ENCODE peak calls at places on chromosomes 13 and 19, in six cellular contexts. B is GM23248, O is HCT116, T is SK-N-SH, S is GM23338, G is neural progenitor cell. F is an unnamed sample.

GRCh38 chr19:16834747-16835146 is 5.5 kb downstream of the SIN3B start:
- DNase-seq in B (peak; percentile 41), O (no peak), T (no peak), S (no peak), G (no peak), F (no peak)

GRCh38 chr19:29384676-29385075 is 141.1 kb upstream of the VSTM2B start:
- DNase-seq in B (no peak), O (no peak), T (no peak), S (peak; percentile 41), G (no peak), F (no peak)

GRCh38 chr19:2578391-2578826 is 102.5 kb downstream of the GADD45B start:
- DNase-seq in B (peak; percentile 76), O (no peak), T (no peak), S (peak; percentile 69), G (peak; percentile 43), F (no peak)

GRCh38 chr13:78586706-78587105 is 16.6 kb downstream of the POU4F1 start:
- DNase-seq in B (no peak), O (no peak), T (no peak), S (peak; percentile 96), G (peak; percentile 91), F (no peak)

GRCh38 chr13:84994582-84994981 is 804.6 kb downstream of the SLITRK6 start:
- DNase-seq in B (no peak), O (no peak), T (peak; percentile 34), S (no peak), G (no peak), F (no peak)

GRCh38 chr19:41799444-41800000 is 3.1 kb downstream of the CEACAM3 start:
- DNase-seq in B (no peak), O (no peak), T (no peak), S (no peak), G (no peak), F (no peak)

GRCh38 chr19:8835877-8836276 is 3.7 kb downstream of the MBD3L1 start:
- DNase-seq in B (no peak), O (no peak), T (no peak), S (no peak), G (no peak), F (no peak)

GRCh38 chr13:50366488-50367174 is 351.4 kb downstream of the KCNRG start:
- DNase-seq in B (no peak), O (no peak), T (peak; percentile 32), S (no peak), G (no peak), F (no peak)

GRCh38 chr19:6588508-6589345 is 2.2 kb downstream of the CD70 start:
- DNase-seq in B (peak; percentile 19), O (no peak), T (no peak), S (peak; percentile 28), G (peak; percentile 24), F (peak; percentile 81)

GRCh38 chr13:62879071-62879470 is 1463.4 kb upstream of the PCDH20 start:
- DNase-seq in B (peak; percentile 44), O (no peak), T (no peak), S (no peak), G (no peak), F (no peak)

GRCh38 chr13:105972811-105973590 is 562.5 kb downstream of the EFNB2 start:
- DNase-seq in B (no peak), O (no peak), T (no peak), S (no peak), G (no peak), F (no peak)

GRCh38 chr19:48718711-48719231 is 754 bp downstream of the MAMSTR start:
- DNase-seq in B (no peak), O (no peak), T (no peak), S (peak; percentile 56), G (no peak), F (no peak)

GRCh38 chr13:78680611-78681010 is 21.7 kb upstream of the OBI1 start:
- DNase-seq in B (no peak), O (no peak), T (no peak), S (no peak), G (no peak), F (no peak)

GRCh38 chr19:41551212-41551610 is 24.8 kb upstream of the CEACAM21 start:
- DNase-seq in B (no peak), O (no peak), T (no peak), S (no peak), G (no peak), F (no peak)

GRCh38 chr13:27289016-27289665 is 18.5 kb downstream of the RASL11A start:
- DNase-seq in B (no peak), O (no peak), T (no peak), S (no peak), G (no peak), F (no peak)

GRCh38 chr13:28819046-28819747 is 942 bp upstream of the MTUS2 start:
- DNase-seq in B (peak; percentile 56), O (no peak), T (no peak), S (peak; percentile 73), G (peak; percentile 68), F (no peak)

GRCh38 chr13:74464656-74465055 is 330.5 kb upstream of the KLF12 start:
- DNase-seq in B (no peak), O (no peak), T (no peak), S (no peak), G (no peak), F (no peak)

GRCh38 chr13:23743269-23743668 is 145.9 kb downstream of the MIPEP start:
- DNase-seq in B (no peak), O (no peak), T (no peak), S (no peak), G (no peak), F (no peak)

GRCh38 chr13:45194081-45194939 is 6.5 kb downstream of the KCTD4 start:
- DNase-seq in B (peak; percentile 80), O (no peak), T (no peak), S (peak; percentile 61), G (peak; percentile 49), F (no peak)

GRCh38 chr19:55178781-55179569 is 1.1 kb downstream of the SYT5 start:
- DNase-seq in B (peak; percentile 92), O (peak; percentile 69), T (peak; percentile 97), S (peak; percentile 96), G (peak; percentile 97), F (peak; percentile 90)

GRCh38 chr19:58001895-58002369 is 688 bp downstream of the ZNF606 start:
- DNase-seq in B (no peak), O (no peak), T (peak; percentile 33), S (no peak), G (no peak), F (no peak)

GRCh38 chr19:8486661-8487136 is 15.7 kb downstream of the PRAM1 start:
- DNase-seq in B (no peak), O (no peak), T (no peak), S (no peak), G (peak; percentile 53), F (no peak)

GRCh38 chr13:28128926-28129325 is 9.4 kb upstream of the PAN3 start:
- DNase-seq in B (no peak), O (no peak), T (no peak), S (no peak), G (no peak), F (no peak)

GRCh38 chr13:113964251-113964995 is 9.5 kb downstream of the C13orf46 start:
- DNase-seq in B (no peak), O (no peak), T (no peak), S (no peak), G (no peak), F (no peak)
- TF ChIP-seq EZH2phosphoT487 in B (no peak), O (no peak), T (no peak), S (no peak), G (no peak), F (no peak)

GRCh38 chr19:12721656-12722565 is 1.8 kb downstream of the TNPO2 start:
- DNase-seq in B (peak; percentile 83), O (no peak), T (peak; percentile 89), S (peak; percentile 93), G (peak; percentile 94), F (peak; percentile 64)
- TF ChIP-seq EZH2phosphoT487 in B (no peak), O (no peak), T (no peak), S (no peak), G (no peak), F (no peak)

DNA sequence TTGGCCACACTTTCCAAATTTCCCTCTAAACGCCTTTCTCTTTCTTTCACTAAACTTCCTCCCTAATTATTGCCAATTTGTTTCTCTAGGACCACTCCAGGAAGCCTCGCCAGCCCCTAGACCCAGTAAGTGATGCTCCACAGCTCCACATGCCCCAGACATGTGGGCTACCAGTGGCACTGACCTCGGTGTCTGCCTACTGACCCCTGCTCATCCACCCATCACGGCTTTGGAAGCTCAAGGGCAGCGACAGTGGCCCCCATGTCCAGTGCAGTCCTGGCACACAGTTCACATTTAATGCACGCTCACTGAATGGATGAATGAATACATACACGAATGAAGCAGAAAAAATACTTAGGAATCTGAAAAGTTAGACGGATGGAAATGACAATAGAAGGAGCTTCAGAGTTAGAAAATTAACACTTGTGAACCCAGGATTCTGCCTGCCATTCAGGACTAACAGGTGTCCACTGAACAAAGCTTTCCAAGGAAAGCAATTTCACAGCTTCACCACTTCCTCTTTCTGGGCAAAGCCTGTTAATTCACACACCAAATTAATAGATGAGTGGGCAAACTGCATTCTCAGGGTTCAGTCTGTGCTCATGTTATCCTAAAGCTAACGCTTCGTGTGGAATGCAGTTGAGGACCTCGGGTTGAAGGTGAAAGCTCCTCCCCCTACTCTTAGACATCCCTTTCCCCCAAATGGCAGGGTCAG is 50.9 kb downstream of the CCDC70 start:
- DNase-seq in B (no peak), O (no peak), T (no peak), S (no peak), G (no peak), F (peak; percentile 24)
- TF ChIP-seq EZH2phosphoT487 in B (no peak), O (no peak), T (no peak), S (no peak), G (no peak), F (no peak)

DNA sequence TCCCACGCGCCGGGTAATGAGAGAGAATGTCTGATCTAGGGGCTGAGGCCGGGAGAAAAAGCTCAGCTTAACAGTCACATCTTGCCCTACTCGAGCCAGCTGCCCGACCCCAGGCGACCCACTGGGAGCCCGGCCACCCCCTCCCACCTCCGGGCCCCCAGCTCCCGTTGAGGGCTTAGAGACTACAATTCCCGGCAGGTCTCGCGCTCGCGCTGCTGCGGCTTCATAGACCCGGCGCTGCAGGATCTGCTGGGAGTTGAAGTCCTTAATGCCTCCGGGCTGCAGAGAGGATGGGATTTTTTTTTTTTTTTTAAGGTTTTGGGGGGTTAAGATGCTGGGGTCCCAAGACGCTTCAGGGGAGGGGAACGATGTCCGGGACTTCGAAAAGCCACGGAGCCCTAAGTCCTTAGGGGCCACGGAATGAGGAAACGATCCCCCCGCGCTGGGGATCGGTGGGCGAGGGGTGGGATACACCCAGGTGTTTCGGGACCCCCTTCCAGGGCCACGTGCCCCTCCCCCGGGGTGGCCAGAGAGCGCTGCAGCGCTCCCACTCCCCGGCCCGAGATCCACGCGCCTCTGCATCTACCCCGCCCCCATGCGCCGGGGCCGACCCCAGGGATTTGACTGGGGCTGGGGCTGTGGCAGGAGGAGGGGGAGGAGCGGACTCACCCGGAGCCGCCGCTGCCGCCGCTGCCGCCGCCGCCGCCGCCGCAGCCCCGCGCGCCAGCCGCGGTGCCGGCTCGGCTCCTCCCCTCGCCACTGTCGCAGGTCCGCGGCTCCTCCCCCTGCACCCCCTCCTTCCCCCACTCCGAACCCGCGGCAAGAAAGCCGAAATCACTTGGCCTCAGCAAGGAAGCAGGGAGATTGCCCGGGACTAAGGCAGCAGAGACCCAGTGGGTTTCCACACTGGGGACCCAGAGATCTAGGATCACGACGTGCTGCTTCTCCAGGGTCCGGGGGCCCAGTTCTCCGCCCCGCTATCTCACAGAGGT is at the start of gene SYT3:
- DNase-seq in B (peak; percentile 72), O (no peak), T (peak; percentile 95), S (peak; percentile 91), G (peak; percentile 87), F (no peak)
- TF ChIP-seq EZH2phosphoT487 in B (no peak), O (no peak), T (no peak), S (no peak), G (no peak), F (no peak)